ENCODE peak calls at places on chromosomes 7 and 10, in four cellular contexts. One of them, this sample, is unnamed.

GRCh38 chr7:151452680-151453325 is 12.9 kb upstream of the CRYGN start:
- DNase-seq in non-pigmented ciliary epithelial cell: no peak
- DNase-seq in fibroblast of the aortic adventitia: no peak
- DNase-seq in cardiac muscle cell: no peak
- DNase-seq in this sample: no peak

GRCh38 chr10:24882047-24882698 is 70.2 kb downstream of the PRTFDC1 start:
- DNase-seq in non-pigmented ciliary epithelial cell: no peak
- DNase-seq in fibroblast of the aortic adventitia: peak
- DNase-seq in cardiac muscle cell: peak
- DNase-seq in this sample: no peak

GRCh38 chr10:78199759-78200158 is 166.1 kb downstream of the RPS24 start:
- DNase-seq in non-pigmented ciliary epithelial cell: no peak
- DNase-seq in fibroblast of the aortic adventitia: no peak
- DNase-seq in cardiac muscle cell: no peak
- DNase-seq in this sample: no peak

GRCh38 chr10:77320852-77321496 is 316.6 kb downstream of the KCNMA1 start:
- DNase-seq in non-pigmented ciliary epithelial cell: no peak
- DNase-seq in fibroblast of the aortic adventitia: peak
- DNase-seq in cardiac muscle cell: peak
- DNase-seq in this sample: no peak

GRCh38 chr7:98168181-98168903 is 42.9 kb upstream of the BHLHA15 start:
- DNase-seq in non-pigmented ciliary epithelial cell: peak
- DNase-seq in fibroblast of the aortic adventitia: peak
- DNase-seq in cardiac muscle cell: peak
- DNase-seq in this sample: peak

GRCh38 chr10:74988787-74989574 is 122.5 kb upstream of the SAMD8 start:
- DNase-seq in non-pigmented ciliary epithelial cell: no peak
- DNase-seq in fibroblast of the aortic adventitia: no peak
- DNase-seq in cardiac muscle cell: no peak
- DNase-seq in this sample: no peak

GRCh38 chr7:77425151-77426051 is 9.3 kb upstream of the GSAP start:
- DNase-seq in non-pigmented ciliary epithelial cell: no peak
- DNase-seq in fibroblast of the aortic adventitia: peak
- DNase-seq in cardiac muscle cell: peak
- DNase-seq in this sample: no peak

GRCh38 chr7:92749832-92750231 is 86.5 kb downstream of the CDK6 start:
- DNase-seq in non-pigmented ciliary epithelial cell: no peak
- DNase-seq in fibroblast of the aortic adventitia: no peak
- DNase-seq in cardiac muscle cell: no peak
- DNase-seq in this sample: no peak

GRCh38 chr10:32142646-32143045 is 86.4 kb upstream of the KIF5B start:
- DNase-seq in non-pigmented ciliary epithelial cell: no peak
- DNase-seq in fibroblast of the aortic adventitia: peak
- DNase-seq in cardiac muscle cell: no peak
- DNase-seq in this sample: no peak

GRCh38 chr10:18238875-18239485 is 98.8 kb downstream of the CACNB2 start:
- DNase-seq in non-pigmented ciliary epithelial cell: no peak
- DNase-seq in fibroblast of the aortic adventitia: peak
- DNase-seq in cardiac muscle cell: peak
- DNase-seq in this sample: no peak

GRCh38 chr10:126839094-126839761 is 66.0 kb upstream of the DOCK1 start:
- DNase-seq in non-pigmented ciliary epithelial cell: no peak
- DNase-seq in fibroblast of the aortic adventitia: no peak
- DNase-seq in cardiac muscle cell: no peak
- DNase-seq in this sample: peak

GRCh38 chr7:47725031-47725780 is 143.3 kb upstream of the TNS3 start:
- DNase-seq in non-pigmented ciliary epithelial cell: no peak
- DNase-seq in fibroblast of the aortic adventitia: peak
- DNase-seq in cardiac muscle cell: no peak
- DNase-seq in this sample: no peak

GRCh38 chr10:21499910-21500577 is 25.4 kb downstream of the SKIDA1 start:
- DNase-seq in non-pigmented ciliary epithelial cell: no peak
- DNase-seq in fibroblast of the aortic adventitia: no peak
- DNase-seq in cardiac muscle cell: peak
- DNase-seq in this sample: no peak

GRCh38 chr10:122863796-122864592 is 15.4 kb downstream of the FAM24B start:
- DNase-seq in non-pigmented ciliary epithelial cell: no peak
- DNase-seq in fibroblast of the aortic adventitia: peak
- DNase-seq in cardiac muscle cell: no peak
- DNase-seq in this sample: no peak